ENCODE peak calls at places on chromosomes 5 and 9, in six cellular contexts. A is stimulated activated CD4-positive, alpha-beta T cell treated with anti-CD3 and anti-CD28 coated beads, Interleukin-2, amount 100 ng/mL, for 48 hours; B is activated CD8-positive, alpha-beta T cell treated with anti-CD3 and anti-CD28 coated beads for 36 hours; Y is foreskin fibroblast; N is activated CD4-positive, alpha-beta T cell treated with anti-CD3 and anti-CD28 coated beads, Interleukin-2, amount 10 ng/mL, durations not matched to agents 7 days and 5 days; G is fibroblast of mammary gland. C is an unnamed sample.

GRCh38 chr5:61431923-61432620 is 100.0 kb downstream of the ZSWIM6 start:
- DNase-seq in Y (no peak), N (no peak), B (no peak), A (no peak), G (no peak), C (no peak)

GRCh38 chr9:135456436-135457104 is 23.0 kb upstream of the PPP1R26 start:
- DNase-seq in B (no peak), G (no peak), Y (no peak), A (no peak), N (no peak), C (no peak)

GRCh38 chr5:92795633-92796032 is 785.4 kb downstream of the NR2F1-AS1 start:
- DNase-seq in Y (no peak), G (no peak), N (no peak), B (no peak), A (no peak), C (no peak)

GRCh38 chr9:13143281-13143680 is 136.2 kb downstream of the MPDZ start:
- DNase-seq in A (no peak), N (no peak), G (no peak), B (no peak), Y (no peak), C (no peak)

GRCh38 chr5:156479864-156480263 is 152.9 kb downstream of the SGCD start:
- DNase-seq in G (peak), A (no peak), B (peak), Y (peak), N (no peak), C (no peak)

GRCh38 chr5:73901045-73901444 is 275.0 kb downstream of the ARHGEF28 start:
- DNase-seq in G (peak), Y (peak), A (no peak), B (no peak), N (no peak), C (peak)

GRCh38 chr9:129270903-129271431 is 92.9 kb upstream of the IER5L start:
- DNase-seq in B (peak), N (peak), Y (peak), A (no peak), G (peak), C (no peak)

GRCh38 chr5:72817639-72818266 is 1.3 kb downstream of the TNPO1 start:
- DNase-seq in N (no peak), A (no peak), G (peak), Y (no peak), B (no peak), C (peak)

GRCh38 chr5:73363911-73364730 is 84.5 kb downstream of the FOXD1 start:
- DNase-seq in N (no peak), B (no peak), G (peak), A (no peak), Y (peak), C (no peak)

GRCh38 chr5:69517763-69518212 is 25.2 kb downstream of the OCLN start:
- DNase-seq in B (no peak), G (peak), Y (peak), A (no peak), N (no peak), C (peak)

GRCh38 chr5:89071941-89072331 is 189.0 kb upstream of the MEF2C start:
- DNase-seq in G (no peak), N (no peak), A (no peak), B (no peak), Y (no peak), C (no peak)

GRCh38 chr9:134192951-134193731 is 28.8 kb upstream of the RNU6ATAC start:
- DNase-seq in Y (no peak), N (no peak), B (peak), A (no peak), G (no peak), C (no peak)

GRCh38 chr9:12069366-12069765 is 623.8 kb upstream of the TYRP1 start:
- DNase-seq in N (no peak), B (no peak), Y (no peak), A (no peak), G (no peak), C (no peak)

GRCh38 chr9:110142868-110143866 is 64.8 kb downstream of the C9orf152 start:
- DNase-seq in A (no peak), G (no peak), Y (no peak), N (no peak), B (no peak), C (no peak)

GRCh38 chr5:154510156-154510555 is 32.1 kb upstream of the HAND1 start:
- DNase-seq in Y (no peak), B (no peak), A (no peak), N (no peak), G (no peak), C (no peak)

GRCh38 chr5:173315495-173316352 is 12.5 kb downstream of the STC2 start:
- DNase-seq in G (peak), B (peak), A (no peak), N (no peak), Y (peak), C (peak)

GRCh38 chr5:127280494-127281220 is 9.9 kb upstream of the MEGF10 start:
- DNase-seq in Y (peak), B (no peak), A (no peak), G (no peak), N (no peak), C (no peak)

GRCh38 chr9:101119206-101119819 is 90.8 kb downstream of the PLPPR1 start:
- DNase-seq in N (peak), Y (peak), B (peak), G (peak), A (peak), C (peak)

GRCh38 chr5:78594946-78595921 is 53.3 kb downstream of the LHFPL2 start:
- DNase-seq in B (no peak), N (no peak), G (peak), A (no peak), Y (peak), C (peak)

GRCh38 chr9:135248721-135249120 is 161.3 kb downstream of the OLFM1 start:
- DNase-seq in G (no peak), A (no peak), N (no peak), B (no peak), Y (no peak), C (no peak)

GRCh38 chr5:109409061-109409843 is 522 bp downstream of the PJA2 start:
- DNase-seq in G (peak), B (peak), Y (peak), A (peak), N (peak), C (peak)

GRCh38 chr5:96338624-96339023 is 94.4 kb downstream of the PCSK1 start:
- DNase-seq in Y (peak), A (no peak), G (peak), N (no peak), B (no peak), C (no peak)

GRCh38 chr9:114603183-114603582 is 7.9 kb upstream of the TMEM268 start:
- DNase-seq in N (no peak), A (no peak), G (no peak), Y (peak), B (no peak), C (no peak)

GRCh38 chr5:8188874-8189588 is 320.1 kb downstream of the MTRR start:
- DNase-seq in G (no peak), Y (no peak), N (no peak), A (no peak), B (no peak), C (no peak)

GRCh38 chr9:105296445-105296844 is 52.0 kb downstream of the SLC44A1 start:
- DNase-seq in A (no peak), B (no peak), G (no peak), Y (no peak), N (no peak), C (no peak)

GRCh38 chr9:96636368-96636767 is 16.7 kb upstream of the CDC14B start:
- DNase-seq in G (no peak), N (no peak), A (no peak), B (no peak), Y (no peak), C (no peak)